ENCODE peak calls at places on chromosomes 11 and 22, in seven cellular contexts. One of them, this sample, is unnamed.

GRCh38 chr11:15074206-15075161 is 1.1 kb downstream of the CALCB start:
- DNase-seq in small intestine: peak; percentile 71
- DNase-seq in left ventricle myocardium inferior: peak; percentile 81
- DNase-seq in right lobe of liver: peak; percentile 90
- DNase-seq in breast epithelium: peak; percentile 52
- DNase-seq in upper lobe of right lung: peak; percentile 91
- DNase-seq in cardiac muscle cell: peak; percentile 92
- DNase-seq in this sample: peak; percentile 81

GRCh38 chr22:23047265-23047664 is 23.1 kb upstream of the GNAZ start:
- DNase-seq in cardiac muscle cell: no peak
- DNase-seq in right lobe of liver: no peak
- DNase-seq in small intestine: no peak
- DNase-seq in breast epithelium: no peak
- DNase-seq in left ventricle myocardium inferior: no peak
- DNase-seq in upper lobe of right lung: no peak
- DNase-seq in this sample: no peak

GRCh38 chr22:24467340-24467739 is 27.8 kb upstream of the UPB1 start:
- DNase-seq in cardiac muscle cell: no peak
- DNase-seq in upper lobe of right lung: no peak
- DNase-seq in breast epithelium: no peak
- DNase-seq in small intestine: no peak
- DNase-seq in left ventricle myocardium inferior: no peak
- DNase-seq in right lobe of liver: no peak
- DNase-seq in this sample: no peak

GRCh38 chr11:62953811-62954210 is 31.0 kb downstream of the SLC22A6 start:
- DNase-seq in cardiac muscle cell: no peak
- DNase-seq in right lobe of liver: no peak
- DNase-seq in small intestine: no peak
- DNase-seq in breast epithelium: no peak
- DNase-seq in left ventricle myocardium inferior: no peak
- DNase-seq in upper lobe of right lung: no peak
- DNase-seq in this sample: no peak

GRCh38 chr11:64152841-64153691 is 12.8 kb downstream of the MACROD1 start:
- DNase-seq in upper lobe of right lung: peak; percentile 84
- DNase-seq in left ventricle myocardium inferior: peak; percentile 64
- DNase-seq in right lobe of liver: peak; percentile 72
- DNase-seq in small intestine: peak; percentile 50
- DNase-seq in breast epithelium: no peak
- DNase-seq in cardiac muscle cell: peak; percentile 64
- DNase-seq in this sample: peak; percentile 74

GRCh38 chr11:47498584-47499152 is 49.7 kb upstream of the RAPSN start:
- DNase-seq in left ventricle myocardium inferior: no peak
- DNase-seq in cardiac muscle cell: no peak
- DNase-seq in right lobe of liver: peak; percentile 88
- DNase-seq in upper lobe of right lung: no peak
- DNase-seq in breast epithelium: no peak
- DNase-seq in small intestine: no peak
- DNase-seq in this sample: no peak

GRCh38 chr22:43293259-43293658 is 49.9 kb downstream of the SCUBE1 start:
- DNase-seq in right lobe of liver: no peak
- DNase-seq in small intestine: no peak
- DNase-seq in upper lobe of right lung: no peak
- DNase-seq in cardiac muscle cell: no peak
- DNase-seq in left ventricle myocardium inferior: no peak
- DNase-seq in breast epithelium: peak; percentile 47
- DNase-seq in this sample: no peak

GRCh38 chr11:110200241-110200640 is 96.2 kb downstream of the RDX start:
- DNase-seq in breast epithelium: no peak
- DNase-seq in small intestine: no peak
- DNase-seq in upper lobe of right lung: no peak
- DNase-seq in cardiac muscle cell: no peak
- DNase-seq in right lobe of liver: no peak
- DNase-seq in left ventricle myocardium inferior: no peak
- DNase-seq in this sample: no peak

GRCh38 chr11:70399681-70400112 is 1.4 kb downstream of the CTTN start:
- DNase-seq in cardiac muscle cell: peak; percentile 43
- DNase-seq in small intestine: peak; percentile 84
- DNase-seq in breast epithelium: peak; percentile 78
- DNase-seq in upper lobe of right lung: peak; percentile 89
- DNase-seq in left ventricle myocardium inferior: peak; percentile 77
- DNase-seq in right lobe of liver: peak; percentile 52
- DNase-seq in this sample: peak; percentile 61

GRCh38 chr11:5394091-5394490 is 10.5 kb downstream of the OR51M1 start:
- DNase-seq in right lobe of liver: no peak
- DNase-seq in left ventricle myocardium inferior: no peak
- DNase-seq in cardiac muscle cell: no peak
- DNase-seq in breast epithelium: no peak
- DNase-seq in upper lobe of right lung: no peak
- DNase-seq in small intestine: no peak
- DNase-seq in this sample: no peak

GRCh38 chr22:49791682-49792081 is 36.0 kb downstream of the BRD1 start:
- DNase-seq in small intestine: peak; percentile 45
- DNase-seq in left ventricle myocardium inferior: no peak
- DNase-seq in breast epithelium: no peak
- DNase-seq in right lobe of liver: no peak
- DNase-seq in upper lobe of right lung: no peak
- DNase-seq in cardiac muscle cell: no peak
- DNase-seq in this sample: no peak

GRCh38 chr11:1195690-1196515 is 27.0 kb upstream of the MUC5B start:
- DNase-seq in left ventricle myocardium inferior: peak; percentile 9
- DNase-seq in right lobe of liver: no peak
- DNase-seq in small intestine: no peak
- DNase-seq in breast epithelium: no peak
- DNase-seq in cardiac muscle cell: no peak
- DNase-seq in upper lobe of right lung: peak; percentile 61
- DNase-seq in this sample: no peak

GRCh38 chr11:130578738-130579368 is 130.4 kb downstream of the ADAMTS15 start:
- DNase-seq in right lobe of liver: no peak
- DNase-seq in small intestine: no peak
- DNase-seq in upper lobe of right lung: no peak
- DNase-seq in cardiac muscle cell: no peak
- DNase-seq in left ventricle myocardium inferior: no peak
- DNase-seq in breast epithelium: no peak
- DNase-seq in this sample: no peak

GRCh38 chr11:117478926-117479325 is 151.3 kb downstream of the CEP164 start:
- DNase-seq in small intestine: no peak
- DNase-seq in cardiac muscle cell: no peak
- DNase-seq in breast epithelium: no peak
- DNase-seq in right lobe of liver: no peak
- DNase-seq in left ventricle myocardium inferior: no peak
- DNase-seq in upper lobe of right lung: no peak
- DNase-seq in this sample: peak; percentile 35

GRCh38 chr11:83610996-83611395 is 324.8 kb upstream of the CCDC90B start:
- DNase-seq in left ventricle myocardium inferior: no peak
- DNase-seq in breast epithelium: no peak
- DNase-seq in right lobe of liver: no peak
- DNase-seq in small intestine: no peak
- DNase-seq in cardiac muscle cell: no peak
- DNase-seq in upper lobe of right lung: no peak
- DNase-seq in this sample: no peak

GRCh38 chr11:19511413-19512183 is 201.0 kb upstream of the NAV2 start:
- DNase-seq in right lobe of liver: peak; percentile 96
- DNase-seq in cardiac muscle cell: no peak
- DNase-seq in breast epithelium: no peak
- DNase-seq in left ventricle myocardium inferior: peak; percentile 22
- DNase-seq in small intestine: no peak
- DNase-seq in upper lobe of right lung: peak; percentile 66
- DNase-seq in this sample: no peak

GRCh38 chr11:612201-612960 is 3.4 kb downstream of the IRF7 start:
- DNase-seq in small intestine: peak; percentile 90
- DNase-seq in right lobe of liver: peak; percentile 91
- DNase-seq in upper lobe of right lung: peak; percentile 68
- DNase-seq in cardiac muscle cell: no peak
- DNase-seq in breast epithelium: no peak
- DNase-seq in left ventricle myocardium inferior: no peak
- DNase-seq in this sample: peak; percentile 82

GRCh38 chr11:119065369-119065768 is 2.2 kb upstream of the VPS11 start:
- DNase-seq in small intestine: peak; percentile 58
- DNase-seq in right lobe of liver: no peak
- DNase-seq in breast epithelium: no peak
- DNase-seq in upper lobe of right lung: no peak
- DNase-seq in cardiac muscle cell: no peak
- DNase-seq in left ventricle myocardium inferior: no peak
- DNase-seq in this sample: peak; percentile 30

GRCh38 chr11:126862664-126863247 is 137.8 kb downstream of the KIRREL3 start:
- DNase-seq in right lobe of liver: no peak
- DNase-seq in left ventricle myocardium inferior: no peak
- DNase-seq in upper lobe of right lung: no peak
- DNase-seq in cardiac muscle cell: peak; percentile 22
- DNase-seq in small intestine: no peak
- DNase-seq in breast epithelium: no peak
- DNase-seq in this sample: no peak

GRCh38 chr11:113176561-113176960 is 137.8 kb upstream of the TTC12 start:
- DNase-seq in cardiac muscle cell: no peak
- DNase-seq in left ventricle myocardium inferior: no peak
- DNase-seq in right lobe of liver: no peak
- DNase-seq in small intestine: no peak
- DNase-seq in upper lobe of right lung: no peak
- DNase-seq in breast epithelium: no peak
- DNase-seq in this sample: no peak

GRCh38 chr11:44250421-44250820 is 59.5 kb downstream of the ALX4 start:
- DNase-seq in breast epithelium: no peak
- DNase-seq in left ventricle myocardium inferior: no peak
- DNase-seq in small intestine: no peak
- DNase-seq in upper lobe of right lung: no peak
- DNase-seq in right lobe of liver: no peak
- DNase-seq in cardiac muscle cell: no peak
- DNase-seq in this sample: no peak

GRCh38 chr11:9862981-9863380 is 199.1 kb downstream of the SWAP70 start:
- DNase-seq in breast epithelium: no peak
- DNase-seq in small intestine: no peak
- DNase-seq in cardiac muscle cell: no peak
- DNase-seq in left ventricle myocardium inferior: no peak
- DNase-seq in right lobe of liver: no peak
- DNase-seq in upper lobe of right lung: no peak
- DNase-seq in this sample: no peak

DNA sequence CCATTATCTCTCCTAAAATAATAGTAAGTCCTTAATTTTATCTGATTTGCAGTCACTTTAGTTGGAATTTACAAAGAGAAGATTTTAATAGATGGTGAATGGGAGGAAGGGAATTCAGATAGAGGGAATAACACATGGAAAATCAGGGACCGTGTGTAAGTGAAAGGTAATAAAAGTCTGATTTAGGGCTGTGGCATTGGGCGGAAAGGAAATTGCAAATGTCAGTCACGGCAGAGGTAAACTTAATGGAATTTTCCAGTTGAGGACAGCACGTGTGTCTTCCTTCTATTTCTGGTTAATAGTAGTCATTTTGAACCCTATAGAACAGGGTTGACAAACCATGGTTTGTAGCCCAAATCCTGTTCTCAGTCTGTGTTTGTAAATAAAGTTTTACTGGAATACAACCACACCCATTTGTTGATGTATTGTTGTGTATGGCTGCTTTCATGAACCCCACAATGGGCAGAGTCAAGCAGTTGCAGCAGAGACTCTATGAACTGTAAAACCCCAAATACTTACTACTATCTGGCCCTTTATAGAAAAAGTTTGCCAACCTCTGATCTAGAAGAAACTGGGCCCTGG is 34.1 kb downstream of the PACS1 start:
- DNase-seq in left ventricle myocardium inferior: no peak
- DNase-seq in cardiac muscle cell: no peak
- DNase-seq in right lobe of liver: no peak
- DNase-seq in small intestine: no peak
- DNase-seq in breast epithelium: no peak
- DNase-seq in upper lobe of right lung: no peak
- DNase-seq in this sample: no peak
- H3K4me1 ChIP-seq in left ventricle myocardium inferior: peaks cover 35% of the 10 kb centered on the region
- H3K4me1 ChIP-seq in cardiac muscle cell: no peaks in the 10 kb centered on the region
- H3K4me1 ChIP-seq in right lobe of liver: no peaks in the 10 kb centered on the region
- H3K4me1 ChIP-seq in small intestine: peaks cover 3% of the 10 kb centered on the region
- H3K4me1 ChIP-seq in breast epithelium: no peaks in the 10 kb centered on the region
- H3K4me1 ChIP-seq in upper lobe of right lung: peaks cover 24% of the 10 kb centered on the region
- H3K4me1 ChIP-seq in this sample: no peaks in the 10 kb centered on the region

GRCh38 chr22:26952654-26953379 is 295.4 kb downstream of the MIAT start:
- DNase-seq in right lobe of liver: no peak
- DNase-seq in cardiac muscle cell: no peak
- DNase-seq in breast epithelium: no peak
- DNase-seq in left ventricle myocardium inferior: no peak
- DNase-seq in upper lobe of right lung: no peak
- DNase-seq in small intestine: no peak
- DNase-seq in this sample: no peak
- H3K4me3 ChIP-seq in right lobe of liver: no peak overlapping the region
- H3K4me3 ChIP-seq in cardiac muscle cell: no peak overlapping the region
- H3K4me3 ChIP-seq in breast epithelium: no peak overlapping the region
- H3K4me3 ChIP-seq in left ventricle myocardium inferior: no peak overlapping the region
- H3K4me3 ChIP-seq in upper lobe of right lung: no peak overlapping the region
- H3K4me3 ChIP-seq in small intestine: no peak overlapping the region
- H3K4me3 ChIP-seq in this sample: no peak overlapping the region

GRCh38 chr11:96191752-96192151 is 151.2 kb downstream of the MAML2 start:
- DNase-seq in upper lobe of right lung: no peak
- DNase-seq in right lobe of liver: no peak
- DNase-seq in cardiac muscle cell: no peak
- DNase-seq in small intestine: no peak
- DNase-seq in left ventricle myocardium inferior: no peak
- DNase-seq in breast epithelium: no peak
- DNase-seq in this sample: no peak
- H3K4me1 ChIP-seq in upper lobe of right lung: peaks cover 27% of the 10 kb centered on the region
- H3K4me1 ChIP-seq in right lobe of liver: no peaks in the 10 kb centered on the region
- H3K4me1 ChIP-seq in cardiac muscle cell: no peaks in the 10 kb centered on the region
- H3K4me1 ChIP-seq in small intestine: peaks cover 6% of the 10 kb centered on the region
- H3K4me1 ChIP-seq in left ventricle myocardium inferior: peaks cover 36% of the 10 kb centered on the region
- H3K4me1 ChIP-seq in breast epithelium: peaks cover 2% of the 10 kb centered on the region
- H3K4me1 ChIP-seq in this sample: no peaks in the 10 kb centered on the region

GRCh38 chr11:74524501-74524900 is 31.0 kb upstream of the LIPT2 start:
- DNase-seq in breast epithelium: no peak
- DNase-seq in left ventricle myocardium inferior: no peak
- DNase-seq in right lobe of liver: no peak
- DNase-seq in upper lobe of right lung: no peak
- DNase-seq in small intestine: no peak
- DNase-seq in cardiac muscle cell: no peak
- DNase-seq in this sample: no peak

GRCh38 chr11:74520927-74521665 is 27.6 kb upstream of the LIPT2 start:
- DNase-seq in cardiac muscle cell: no peak
- DNase-seq in breast epithelium: no peak
- DNase-seq in left ventricle myocardium inferior: no peak
- DNase-seq in upper lobe of right lung: no peak
- DNase-seq in right lobe of liver: no peak
- DNase-seq in small intestine: no peak
- DNase-seq in this sample: no peak

GRCh38 chr11:74524978-74525377 is 31.5 kb upstream of the LIPT2 start:
- DNase-seq in cardiac muscle cell: no peak
- DNase-seq in breast epithelium: no peak
- DNase-seq in left ventricle myocardium inferior: no peak
- DNase-seq in right lobe of liver: no peak
- DNase-seq in upper lobe of right lung: no peak
- DNase-seq in small intestine: no peak
- DNase-seq in this sample: no peak

GRCh38 chr11:74521666-74522252 is 28.2 kb upstream of the LIPT2 start:
- DNase-seq in cardiac muscle cell: no peak
- DNase-seq in breast epithelium: no peak
- DNase-seq in small intestine: no peak
- DNase-seq in left ventricle myocardium inferior: no peak
- DNase-seq in upper lobe of right lung: no peak
- DNase-seq in right lobe of liver: no peak
- DNase-seq in this sample: no peak

DNA sequence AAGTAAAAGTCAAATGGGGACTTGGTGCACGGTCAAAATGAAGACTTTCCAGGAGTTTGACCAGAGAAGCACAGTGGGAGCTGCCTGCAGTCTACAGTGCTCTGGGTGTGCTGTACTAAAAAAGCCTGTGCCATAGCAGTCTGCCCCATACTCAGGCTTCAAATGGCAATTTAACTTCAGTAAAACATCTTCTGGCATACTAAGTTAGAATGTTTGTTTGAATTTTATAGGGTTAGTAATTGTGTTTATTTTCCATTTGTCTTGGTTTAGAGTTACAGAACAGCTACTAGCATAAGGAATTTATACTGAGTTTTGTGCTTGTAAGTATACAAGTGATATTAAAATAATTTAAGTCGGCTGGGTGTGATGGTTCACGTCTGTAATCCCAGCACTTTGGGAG is 29.3 kb upstream of the LIPT2 start:
- DNase-seq in left ventricle myocardium inferior: no peak
- DNase-seq in upper lobe of right lung: no peak
- DNase-seq in cardiac muscle cell: no peak
- DNase-seq in right lobe of liver: no peak
- DNase-seq in breast epithelium: no peak
- DNase-seq in small intestine: no peak
- DNase-seq in this sample: no peak
- H3K4me3 ChIP-seq in left ventricle myocardium inferior: no peak overlapping the region
- H3K4me3 ChIP-seq in upper lobe of right lung: no peak overlapping the region
- H3K4me3 ChIP-seq in cardiac muscle cell: no peak overlapping the region
- H3K4me3 ChIP-seq in right lobe of liver: no peak overlapping the region
- H3K4me3 ChIP-seq in breast epithelium: no peak overlapping the region
- H3K4me3 ChIP-seq in small intestine: no peak overlapping the region
- H3K4me3 ChIP-seq in this sample: no peak overlapping the region

This sample was measured in mucosa of descending colon.